ENCODE peak calls at places on chromosomes 13 and 19, in eight cellular contexts. S, K, X, H, T, N, E and R are unnamed samples.

GRCh38 chr19:18593367-18594095 is 4.9 kb downstream of the REX1BD start:
- DNase-seq in N (peak; percentile 85), X (no peak), S (no peak), K (no peak), H (no peak), E (peak; percentile 46), T (no peak), R (no peak)

GRCh38 chr13:96091164-96091931 is 1.4 kb downstream of the HS6ST3 start:
- DNase-seq in E (peak; percentile 11), H (peak; percentile 14), X (no peak), S (peak; percentile 41), K (no peak), N (peak; percentile 80), T (no peak), R (no peak)

GRCh38 chr19:15378529-15379082 is 981 bp downstream of the AKAP8 start:
- DNase-seq in N (peak; percentile 77), S (peak; percentile 54), H (peak; percentile 45), E (peak; percentile 82), K (peak; percentile 26), X (peak; percentile 52), T (peak; percentile 57), R (no peak)

GRCh38 chr19:55526216-55527196 is 10.4 kb downstream of the SBK2 start:
- DNase-seq in S (peak; percentile 79), H (peak; percentile 82), N (peak; percentile 89), E (peak; percentile 83), K (no peak), X (peak; percentile 84), T (peak; percentile 81), R (peak; percentile 80)

GRCh38 chr19:47899335-47899734 is 13.2 kb upstream of the SULT2A1 start:
- DNase-seq in K (no peak), S (no peak), H (no peak), X (no peak), N (no peak), T (no peak), E (no peak), R (no peak)

GRCh38 chr19:48419158-48419920 is 25.9 kb downstream of the GRIN2D start:
- DNase-seq in S (no peak), K (peak; percentile 58), N (peak; percentile 90), E (peak; percentile 67), X (peak; percentile 42), H (peak; percentile 43), T (peak; percentile 61), R (peak; percentile 72)

GRCh38 chr13:42307461-42307860 is 35.5 kb downstream of the AKAP11 start:
- DNase-seq in T (no peak), S (no peak), H (no peak), E (no peak), K (no peak), X (no peak), N (no peak), R (no peak)

GRCh38 chr13:29918845-29919244 is 68.4 kb upstream of the UBL3 start:
- DNase-seq in X (peak; percentile 80), H (no peak), N (no peak), K (no peak), E (peak; percentile 94), S (peak; percentile 78), T (no peak), R (no peak)

GRCh38 chr19:21022996-21023395 is 2.5 kb downstream of the ZNF430 start:
- DNase-seq in X (peak; percentile 34), K (no peak), H (no peak), T (no peak), N (no peak), E (peak; percentile 82), S (no peak), R (no peak)

GRCh38 chr19:55069137-55069858 is 6.3 kb upstream of the RDH13 start:
- DNase-seq in N (peak; percentile 94), E (peak; percentile 65), K (no peak), H (no peak), S (peak; percentile 60), T (peak; percentile 86), X (peak; percentile 29), R (peak; percentile 65)

GRCh38 chr13:29991343-29991742 is 140.9 kb upstream of the UBL3 start:
- DNase-seq in H (no peak), X (peak; percentile 64), S (no peak), E (peak; percentile 98), K (no peak), N (no peak), T (no peak), R (no peak)

GRCh38 chr13:47499358-47500150 is 501.5 kb downstream of the SUCLA2 start:
- DNase-seq in K (no peak), H (no peak), S (no peak), X (peak; percentile 96), N (no peak), E (peak; percentile 92), T (no peak), R (no peak)

GRCh38 chr13:25306671-25307464 is 5.4 kb downstream of the NUP58 start:
- DNase-seq in S (no peak), H (no peak), T (no peak), K (no peak), X (no peak), N (no peak), E (no peak), R (no peak)

GRCh38 chr13:84655677-84656076 is 773.4 kb upstream of the SLITRK1 start:
- DNase-seq in E (peak; percentile 53), S (no peak), X (no peak), N (no peak), H (no peak), T (no peak), K (no peak), R (no peak)

GRCh38 chr19:49512970-49513745 is 697 bp downstream of the FCGRT start:
- DNase-seq in H (peak; percentile 70), X (no peak), T (peak; percentile 80), S (peak; percentile 62), K (no peak), N (peak; percentile 87), E (peak; percentile 47), R (peak; percentile 80)

GRCh38 chr13:30976041-30976440 is 43.6 kb downstream of the TEX26 start:
- DNase-seq in N (no peak), T (no peak), X (no peak), H (no peak), S (no peak), E (no peak), K (no peak), R (no peak)

GRCh38 chr19:16200776-16201391 is 3.2 kb downstream of the AP1M1 start:
- DNase-seq in N (no peak), K (no peak), T (no peak), S (no peak), H (no peak), E (no peak), X (no peak), R (no peak)

GRCh38 chr13:110714798-110715394 is 1.4 kb downstream of the ING1 start:
- DNase-seq in K (peak; percentile 48), E (peak; percentile 68), T (peak; percentile 69), H (peak; percentile 74), N (peak; percentile 83), X (peak; percentile 44), S (peak; percentile 66), R (peak; percentile 76)

GRCh38 chr19:40419780-40420179 is 6.0 kb downstream of the SERTAD1 start:
- DNase-seq in K (no peak), T (no peak), N (no peak), H (no peak), X (no peak), S (no peak), E (no peak), R (no peak)

GRCh38 chr19:53509443-53509842 is 28.5 kb upstream of the ZNF331 start:
- DNase-seq in N (peak; percentile 35), S (no peak), K (no peak), E (no peak), X (no peak), H (no peak), T (no peak), R (no peak)

GRCh38 chr19:53506728-53507127 is 31.2 kb upstream of the ZNF331 start:
- DNase-seq in X (no peak), S (no peak), N (peak; percentile 66), E (no peak), T (no peak), K (no peak), H (no peak), R (no peak)

GRCh38 chr19:53503126-53503525 is 34.8 kb upstream of the ZNF331 start:
- DNase-seq in N (no peak), X (no peak), H (no peak), S (no peak), T (no peak), E (no peak), K (no peak), R (no peak)

GRCh38 chr19:53507523-53508442 is 30.2 kb upstream of the ZNF331 start:
- DNase-seq in H (no peak), X (peak; percentile 40), E (no peak), K (no peak), T (no peak), S (no peak), N (no peak), R (no peak)

GRCh38 chr19:53504903-53505302 is 33.0 kb upstream of the ZNF331 start:
- DNase-seq in X (peak; percentile 31), H (no peak), S (no peak), K (no peak), N (no peak), E (no peak), T (no peak), R (no peak)
- H3K9me3 ChIP-seq in X (no peaks in the 10 kb centered on the region), H (no peaks in the 10 kb centered on the region), S (no peaks in the 10 kb centered on the region), K (peaks cover 4% of the 10 kb centered on the region), N (peaks cover 3% of the 10 kb centered on the region), E (no peaks in the 10 kb centered on the region), T (no peaks in the 10 kb centered on the region), R (no peaks in the 10 kb centered on the region)

GRCh38 chr13:20080377-20081164 is 80.3 kb downstream of the GJA3 start:
- DNase-seq in E (no peak), S (no peak), T (no peak), H (no peak), N (no peak), X (peak; percentile 15), K (no peak), R (no peak)
- H3K9me3 ChIP-seq in E (no peaks in the 10 kb centered on the region), S (no peaks in the 10 kb centered on the region), T (no peaks in the 10 kb centered on the region), H (no peaks in the 10 kb centered on the region), N (no peaks in the 10 kb centered on the region), X (no peaks in the 10 kb centered on the region), K (no peaks in the 10 kb centered on the region), R (no peaks in the 10 kb centered on the region)

DNA sequence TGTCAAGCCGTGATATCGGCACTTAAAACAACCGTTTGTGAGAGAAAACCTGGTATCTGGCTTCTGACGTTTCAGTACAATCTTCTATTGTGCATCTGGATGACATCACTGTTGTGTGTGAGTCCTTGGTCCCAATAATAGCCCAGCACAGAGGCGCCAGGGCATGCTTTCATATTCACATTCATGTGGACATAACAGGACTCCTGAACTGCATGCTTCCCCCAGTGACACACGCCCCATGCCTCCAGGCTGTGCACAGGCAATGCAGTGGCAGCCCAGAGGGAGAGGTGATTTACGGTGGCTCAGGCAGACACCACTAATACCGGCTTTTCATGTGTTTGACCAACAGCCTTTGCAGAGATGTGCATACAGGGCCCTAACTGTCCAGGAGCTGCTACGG is 58.1 kb downstream of the MRPL57 start:
- DNase-seq in K (no peak), N (no peak), E (peak; percentile 65), S (no peak), H (no peak), X (no peak), T (no peak), R (no peak)
- H3K9me3 ChIP-seq in K (no peaks in the 10 kb centered on the region), N (no peaks in the 10 kb centered on the region), E (no peaks in the 10 kb centered on the region), S (no peaks in the 10 kb centered on the region), H (no peaks in the 10 kb centered on the region), X (no peaks in the 10 kb centered on the region), T (no peaks in the 10 kb centered on the region), R (no peaks in the 10 kb centered on the region)

DNA sequence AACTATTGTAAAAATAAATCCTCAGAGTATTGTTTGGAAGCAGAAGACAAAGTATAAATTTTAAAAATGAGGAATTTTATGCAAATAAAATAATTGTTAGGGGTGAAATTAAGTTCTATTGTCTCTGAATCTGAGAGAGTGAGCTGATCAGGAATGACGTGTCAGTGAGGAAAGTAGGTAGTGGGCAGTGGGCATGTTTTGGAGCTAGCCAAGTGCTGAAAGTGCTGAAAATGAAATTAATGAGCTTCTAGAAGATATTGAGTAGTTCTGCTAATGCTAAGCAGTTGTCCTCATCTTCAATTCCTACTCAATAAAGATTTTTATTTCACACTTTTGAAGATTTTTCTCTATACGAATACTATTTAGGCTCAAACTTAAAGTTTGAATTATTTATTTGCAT is 1167.8 kb upstream of the PCDH20 start:
- DNase-seq in N (no peak), T (no peak), S (no peak), K (no peak), E (no peak), X (no peak), H (no peak), R (no peak)
- H3K9me3 ChIP-seq in N (no peaks in the 10 kb centered on the region), T (no peaks in the 10 kb centered on the region), S (no peaks in the 10 kb centered on the region), K (peaks cover 2% of the 10 kb centered on the region), E (no peaks in the 10 kb centered on the region), X (no peaks in the 10 kb centered on the region), H (no peaks in the 10 kb centered on the region), R (no peaks in the 10 kb centered on the region)